ENCODE peak calls at places on chromosomes 1 and 21, in seven cellular contexts. B, N, K, A, H, R and W are unnamed samples.

GRCh38 chr1:58652351-58653184 is 47.3 kb downstream of the MYSM1 start:
- DNase-seq in B (peak; percentile 48), N (peak; percentile 16), K (peak; percentile 61), A (peak; percentile 50), H (peak; percentile 55), R (peak; percentile 82), W (peak; percentile 78)

GRCh38 chr1:100440075-100440809 is 87.9 kb downstream of the CDC14A start:
- DNase-seq in B (no peak), N (no peak), K (peak; percentile 60), A (no peak), H (no peak), R (no peak), W (no peak)

GRCh38 chr1:187067160-187067559 is 238.4 kb downstream of the PLA2G4A start:
- DNase-seq in B (no peak), N (no peak), K (no peak), A (no peak), H (no peak), R (no peak), W (no peak)

GRCh38 chr1:241482761-241483250 is 36.7 kb downstream of the FH start:
- DNase-seq in B (peak; percentile 56), N (no peak), K (no peak), A (no peak), H (peak; percentile 31), R (no peak), W (no peak)

GRCh38 chr1:89262643-89263042 is 10.0 kb downstream of the GBP5 start:
- DNase-seq in B (no peak), N (no peak), K (no peak), A (no peak), H (no peak), R (no peak), W (no peak)

GRCh38 chr1:119275145-119275929 is 93.2 kb upstream of the HAO2 start:
- DNase-seq in B (peak; percentile 39), N (no peak), K (peak; percentile 54), A (peak; percentile 11), H (peak; percentile 13), R (peak; percentile 79), W (peak; percentile 63)

GRCh38 chr1:227869851-227870305 is 54.4 kb downstream of the PRSS38 start:
- DNase-seq in B (no peak), N (no peak), K (no peak), A (no peak), H (no peak), R (no peak), W (no peak)

GRCh38 chr1:178470411-178470960 is 26.3 kb downstream of the CLEC20A start:
- DNase-seq in B (no peak), N (no peak), K (no peak), A (no peak), H (no peak), R (no peak), W (no peak)

GRCh38 chr1:65208577-65208976 is 60.6 kb downstream of the AK4 start:
- DNase-seq in B (no peak), N (peak; percentile 25), K (no peak), A (no peak), H (no peak), R (no peak), W (no peak)

GRCh38 chr1:182602945-182603645 is 1.1 kb downstream of the RGS16 start:
- DNase-seq in B (no peak), N (no peak), K (no peak), A (no peak), H (no peak), R (no peak), W (peak; percentile 53)

GRCh38 chr1:1782399-1783221 is 4.3 kb upstream of the NADK start:
- DNase-seq in B (no peak), N (peak; percentile 70), K (peak; percentile 92), A (peak; percentile 72), H (peak; percentile 26), R (peak; percentile 35), W (peak; percentile 60)

DNA sequence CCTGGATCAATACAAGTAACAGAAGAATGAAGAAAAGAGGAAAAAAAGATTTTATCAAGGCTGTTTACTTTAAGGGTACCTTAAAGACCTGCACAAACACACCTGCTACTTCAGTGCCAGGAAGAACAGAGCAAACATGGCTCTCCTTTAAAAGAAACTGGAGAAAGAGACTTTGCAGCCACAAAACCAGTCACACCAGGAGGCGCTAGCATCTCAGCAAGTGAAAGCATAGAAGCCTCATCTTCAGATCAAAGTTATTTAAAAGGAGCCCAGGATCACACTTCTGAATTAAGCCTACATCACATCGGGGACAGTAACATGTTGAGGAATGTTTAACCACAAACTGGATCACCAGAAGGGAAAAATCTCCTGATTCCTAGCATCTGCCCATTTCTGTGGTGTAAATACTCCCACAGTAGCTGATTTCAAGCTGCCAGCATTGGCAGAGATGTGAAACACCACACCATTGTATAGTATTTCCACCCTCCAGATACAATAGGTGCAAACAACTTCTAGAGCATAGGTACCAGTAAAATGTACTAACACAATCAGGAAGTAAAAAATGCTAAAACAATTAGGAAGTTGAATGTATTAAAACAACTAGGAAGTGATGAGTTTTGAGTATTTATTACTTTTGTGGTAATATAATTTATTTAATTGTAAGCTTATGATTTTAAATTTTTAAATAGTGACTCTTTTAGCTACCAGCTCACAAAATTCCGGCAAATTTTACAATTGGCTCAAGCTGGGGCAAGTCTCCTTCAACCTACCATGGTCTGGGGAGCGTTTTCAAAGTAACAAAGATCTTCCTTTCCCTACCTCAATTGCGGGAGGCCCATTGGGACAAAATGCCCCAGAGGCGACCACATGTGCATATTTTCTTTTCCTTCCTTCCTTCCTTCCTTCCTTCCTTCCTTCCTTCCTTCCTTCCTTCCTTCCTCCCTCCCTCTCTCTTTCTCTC is 105.3 kb upstream of the CLDN14 start:
- DNase-seq in B (no peak), N (no peak), K (no peak), A (no peak), H (no peak), R (no peak), W (peak; percentile 31)
- H3K4me1 ChIP-seq in B (peaks cover 17% of the 10 kb centered on the region), N (no peaks in the 10 kb centered on the region), K (no peaks in the 10 kb centered on the region), A (no peaks in the 10 kb centered on the region), H (peaks cover 10% of the 10 kb centered on the region), R (no peaks in the 10 kb centered on the region), W (no peaks in the 10 kb centered on the region)

DNA sequence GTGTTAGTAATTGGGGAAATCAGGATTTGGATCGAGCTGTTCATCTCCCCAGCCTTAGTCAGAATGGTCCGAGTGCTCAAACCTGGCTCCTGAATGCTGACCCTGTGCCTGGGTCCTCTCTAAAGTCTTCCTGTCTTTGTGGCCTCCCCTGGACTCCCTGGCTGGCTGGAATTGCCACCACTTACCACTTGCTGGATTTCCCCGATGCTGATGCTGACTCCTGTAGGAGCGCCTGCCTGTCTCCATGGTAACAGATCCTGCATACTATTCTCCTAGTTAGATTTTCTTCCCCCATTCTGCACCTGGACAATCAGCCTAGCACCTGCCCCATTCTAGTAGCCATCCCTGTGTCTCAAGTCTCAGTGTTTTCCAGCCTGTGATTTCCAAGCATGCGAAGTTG is 382.2 kb upstream of the ESRRG start:
- DNase-seq in B (no peak), N (no peak), K (no peak), A (no peak), H (no peak), R (peak; percentile 28), W (no peak)
- H3K4me1 ChIP-seq in B (no peaks in the 10 kb centered on the region), N (no peaks in the 10 kb centered on the region), K (no peaks in the 10 kb centered on the region), A (no peaks in the 10 kb centered on the region), H (no peaks in the 10 kb centered on the region), R (no peaks in the 10 kb centered on the region), W (no peaks in the 10 kb centered on the region)

GRCh38 chr1:36872858-36873257 is 161.5 kb downstream of the GRIK3 start:
- DNase-seq in B (no peak), N (no peak), K (no peak), A (no peak), H (no peak), R (no peak), W (no peak)

GRCh38 chr1:36874271-36875017 is 159.9 kb downstream of the GRIK3 start:
- DNase-seq in B (no peak), N (no peak), K (no peak), A (no peak), H (no peak), R (no peak), W (no peak)

GRCh38 chr1:36869054-36869453 is 165.3 kb downstream of the GRIK3 start:
- DNase-seq in B (no peak), N (no peak), K (no peak), A (no peak), H (no peak), R (no peak), W (no peak)

GRCh38 chr1:36872126-36872754 is 162.1 kb downstream of the GRIK3 start:
- DNase-seq in B (no peak), N (no peak), K (no peak), A (no peak), H (no peak), R (no peak), W (no peak)

DNA sequence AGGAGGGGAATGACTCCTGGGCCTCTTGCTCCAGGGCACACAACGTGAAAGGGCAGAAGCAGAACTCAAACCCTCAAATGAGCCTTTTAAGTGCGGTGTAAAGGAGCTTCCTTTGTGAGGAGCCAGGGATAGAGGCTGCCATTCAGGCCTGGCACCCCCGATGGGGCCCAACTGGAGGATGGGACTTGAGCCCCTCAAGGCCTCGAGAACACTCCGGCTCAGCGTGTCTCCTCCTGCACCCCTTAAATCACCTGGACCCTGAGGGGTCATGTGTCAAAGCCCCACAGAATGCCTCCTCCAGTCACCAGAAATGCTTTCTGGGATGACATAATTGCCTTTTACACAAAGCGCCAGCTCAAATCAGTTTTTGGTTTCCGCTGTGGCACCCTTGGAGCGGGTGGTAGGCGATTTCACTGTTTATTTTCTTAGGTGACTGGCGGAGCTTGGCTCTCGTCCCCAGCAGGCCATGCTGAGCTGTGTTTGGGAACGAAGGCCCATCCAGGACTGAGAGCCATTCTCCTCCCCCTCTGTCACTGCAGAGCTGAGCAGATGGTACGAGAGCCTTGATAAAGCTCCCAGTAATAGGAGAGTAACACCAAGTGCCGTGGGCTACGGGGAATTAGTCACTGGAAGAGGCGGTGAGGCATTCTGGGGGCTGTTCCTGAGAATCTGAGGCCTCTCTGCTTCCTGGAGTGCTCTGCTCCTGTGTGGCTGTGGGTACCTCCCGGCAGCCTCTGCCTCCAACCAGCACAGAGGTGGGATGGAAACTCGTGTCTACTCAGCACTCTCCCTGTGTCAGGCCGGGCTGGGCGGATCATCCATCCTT is 163.0 kb downstream of the GRIK3 start:
- DNase-seq in B (no peak), N (no peak), K (no peak), A (no peak), H (no peak), R (no peak), W (no peak)
- H3K4me1 ChIP-seq in B (no peaks in the 10 kb centered on the region), N (no peaks in the 10 kb centered on the region), K (no peaks in the 10 kb centered on the region), A (no peaks in the 10 kb centered on the region), H (no peaks in the 10 kb centered on the region), R (peaks cover 8% of the 10 kb centered on the region), W (no peaks in the 10 kb centered on the region)

GRCh38 chr1:152159144-152159543 is at the start of gene RPTN:
- DNase-seq in B (no peak), N (no peak), K (no peak), A (no peak), H (no peak), R (no peak), W (no peak)
- H3K4me1 ChIP-seq in B (peaks cover 18% of the 10 kb centered on the region), N (no peaks in the 10 kb centered on the region), K (no peaks in the 10 kb centered on the region), A (no peaks in the 10 kb centered on the region), H (peaks cover 18% of the 10 kb centered on the region), R (no peaks in the 10 kb centered on the region), W (no peaks in the 10 kb centered on the region)